ENCODE peak calls at places on chromosomes 4 and X, in seven cellular contexts. One of them, this sample, is unnamed.

GRCh38 chrX:23228950-23229448 is 105.7 kb upstream of the PTCHD1 start:
- DNase-seq in amygdala: no peak
- DNase-seq in ACHN: peak
- DNase-seq in gastrocnemius medialis: no peak
- DNase-seq in stimulated activated CD4-positive, alpha-beta T cell treated with anti-CD3 and anti-CD28 coated beads, Interleukin-4, amount 100 ng/mL, for 48 hours: no peak
- DNase-seq in osteocyte: no peak
- DNase-seq in nephron progenitor cell: no peak
- DNase-seq in this sample: no peak

GRCh38 chr4:137644201-137644600 is 111.9 kb upstream of the PCDH18 start:
- DNase-seq in amygdala: no peak
- DNase-seq in ACHN: no peak
- DNase-seq in gastrocnemius medialis: no peak
- DNase-seq in stimulated activated CD4-positive, alpha-beta T cell treated with anti-CD3 and anti-CD28 coated beads, Interleukin-4, amount 100 ng/mL, for 48 hours: no peak
- DNase-seq in osteocyte: no peak
- DNase-seq in nephron progenitor cell: no peak
- DNase-seq in this sample: no peak

GRCh38 chr4:171353535-171353934 is 459.7 kb upstream of the GALNTL6 start:
- DNase-seq in amygdala: no peak
- DNase-seq in ACHN: no peak
- DNase-seq in gastrocnemius medialis: no peak
- DNase-seq in stimulated activated CD4-positive, alpha-beta T cell treated with anti-CD3 and anti-CD28 coated beads, Interleukin-4, amount 100 ng/mL, for 48 hours: no peak
- DNase-seq in osteocyte: no peak
- DNase-seq in nephron progenitor cell: no peak
- DNase-seq in this sample: no peak

GRCh38 chrX:46185923-46186810 is 359.1 kb downstream of the ZNF674 start:
- DNase-seq in amygdala: no peak
- DNase-seq in ACHN: no peak
- DNase-seq in gastrocnemius medialis: no peak
- DNase-seq in stimulated activated CD4-positive, alpha-beta T cell treated with anti-CD3 and anti-CD28 coated beads, Interleukin-4, amount 100 ng/mL, for 48 hours: no peak
- DNase-seq in osteocyte: no peak
- DNase-seq in nephron progenitor cell: no peak
- DNase-seq in this sample: no peak

GRCh38 chr4:6381571-6382123 is 90.8 kb downstream of the PPP2R2C start:
- DNase-seq in amygdala: no peak
- DNase-seq in ACHN: no peak
- DNase-seq in gastrocnemius medialis: no peak
- DNase-seq in stimulated activated CD4-positive, alpha-beta T cell treated with anti-CD3 and anti-CD28 coated beads, Interleukin-4, amount 100 ng/mL, for 48 hours: no peak
- DNase-seq in osteocyte: no peak
- DNase-seq in nephron progenitor cell: no peak
- DNase-seq in this sample: no peak

GRCh38 chr4:76292730-76293129 is 13.8 kb upstream of the STBD1 start:
- DNase-seq in amygdala: no peak
- DNase-seq in ACHN: no peak
- DNase-seq in gastrocnemius medialis: no peak
- DNase-seq in stimulated activated CD4-positive, alpha-beta T cell treated with anti-CD3 and anti-CD28 coated beads, Interleukin-4, amount 100 ng/mL, for 48 hours: no peak
- DNase-seq in osteocyte: no peak
- DNase-seq in nephron progenitor cell: no peak
- DNase-seq in this sample: no peak

GRCh38 chrX:71871367-71871766 is 39.3 kb upstream of the NHSL2 start:
- DNase-seq in amygdala: no peak
- DNase-seq in ACHN: no peak
- DNase-seq in gastrocnemius medialis: no peak
- DNase-seq in stimulated activated CD4-positive, alpha-beta T cell treated with anti-CD3 and anti-CD28 coated beads, Interleukin-4, amount 100 ng/mL, for 48 hours: no peak
- DNase-seq in osteocyte: no peak
- DNase-seq in nephron progenitor cell: no peak
- DNase-seq in this sample: no peak

GRCh38 chrX:27815209-27815608 is 7.4 kb downstream of the MAGEB10 start:
- DNase-seq in amygdala: no peak
- DNase-seq in ACHN: no peak
- DNase-seq in gastrocnemius medialis: no peak
- DNase-seq in stimulated activated CD4-positive, alpha-beta T cell treated with anti-CD3 and anti-CD28 coated beads, Interleukin-4, amount 100 ng/mL, for 48 hours: no peak
- DNase-seq in osteocyte: no peak
- DNase-seq in nephron progenitor cell: no peak
- DNase-seq in this sample: no peak

GRCh38 chr4:109993116-109993515 is 80.4 kb downstream of the EGF start:
- DNase-seq in amygdala: no peak
- DNase-seq in ACHN: no peak
- DNase-seq in gastrocnemius medialis: no peak
- DNase-seq in stimulated activated CD4-positive, alpha-beta T cell treated with anti-CD3 and anti-CD28 coated beads, Interleukin-4, amount 100 ng/mL, for 48 hours: no peak
- DNase-seq in osteocyte: no peak
- DNase-seq in nephron progenitor cell: no peak
- DNase-seq in this sample: no peak

GRCh38 chr4:89800012-89800516 is 36.9 kb downstream of the SNCA start:
- DNase-seq in amygdala: no peak
- DNase-seq in ACHN: no peak
- DNase-seq in gastrocnemius medialis: no peak
- DNase-seq in stimulated activated CD4-positive, alpha-beta T cell treated with anti-CD3 and anti-CD28 coated beads, Interleukin-4, amount 100 ng/mL, for 48 hours: no peak
- DNase-seq in osteocyte: no peak
- DNase-seq in nephron progenitor cell: no peak
- DNase-seq in this sample: peak

GRCh38 chr4:21795091-21795490 is 153.5 kb downstream of the KCNIP4 start:
- DNase-seq in amygdala: no peak
- DNase-seq in ACHN: no peak
- DNase-seq in gastrocnemius medialis: no peak
- DNase-seq in stimulated activated CD4-positive, alpha-beta T cell treated with anti-CD3 and anti-CD28 coated beads, Interleukin-4, amount 100 ng/mL, for 48 hours: no peak
- DNase-seq in osteocyte: no peak
- DNase-seq in nephron progenitor cell: no peak
- DNase-seq in this sample: no peak

GRCh38 chr4:102627831-102628523 is 126.8 kb downstream of the NFKB1 start:
- DNase-seq in amygdala: no peak
- DNase-seq in ACHN: peak
- DNase-seq in gastrocnemius medialis: no peak
- DNase-seq in stimulated activated CD4-positive, alpha-beta T cell treated with anti-CD3 and anti-CD28 coated beads, Interleukin-4, amount 100 ng/mL, for 48 hours: no peak
- DNase-seq in osteocyte: no peak
- DNase-seq in nephron progenitor cell: no peak
- DNase-seq in this sample: no peak

GRCh38 chr4:149781150-149781549 is 34.5 kb downstream of the IQCM start:
- DNase-seq in amygdala: no peak
- DNase-seq in ACHN: no peak
- DNase-seq in gastrocnemius medialis: no peak
- DNase-seq in stimulated activated CD4-positive, alpha-beta T cell treated with anti-CD3 and anti-CD28 coated beads, Interleukin-4, amount 100 ng/mL, for 48 hours: no peak
- DNase-seq in osteocyte: no peak
- DNase-seq in nephron progenitor cell: no peak
- DNase-seq in this sample: no peak

GRCh38 chr4:133389029-133389428 is 239.9 kb downstream of the PCDH10 start:
- DNase-seq in amygdala: no peak
- DNase-seq in ACHN: no peak
- DNase-seq in gastrocnemius medialis: no peak
- DNase-seq in stimulated activated CD4-positive, alpha-beta T cell treated with anti-CD3 and anti-CD28 coated beads, Interleukin-4, amount 100 ng/mL, for 48 hours: no peak
- DNase-seq in osteocyte: no peak
- DNase-seq in nephron progenitor cell: no peak
- DNase-seq in this sample: no peak

GRCh38 chr4:5998333-5998936 is 19.8 kb downstream of the C4orf50 start:
- DNase-seq in amygdala: peak
- DNase-seq in ACHN: peak
- DNase-seq in gastrocnemius medialis: no peak
- DNase-seq in stimulated activated CD4-positive, alpha-beta T cell treated with anti-CD3 and anti-CD28 coated beads, Interleukin-4, amount 100 ng/mL, for 48 hours: peak
- DNase-seq in osteocyte: no peak
- DNase-seq in nephron progenitor cell: peak
- DNase-seq in this sample: peak

GRCh38 chrX:103774070-103774642 is 2.5 kb upstream of the PLP1 start:
- DNase-seq in amygdala: peak
- DNase-seq in ACHN: peak
- DNase-seq in gastrocnemius medialis: no peak
- DNase-seq in stimulated activated CD4-positive, alpha-beta T cell treated with anti-CD3 and anti-CD28 coated beads, Interleukin-4, amount 100 ng/mL, for 48 hours: no peak
- DNase-seq in osteocyte: no peak
- DNase-seq in nephron progenitor cell: no peak
- DNase-seq in this sample: no peak

GRCh38 chr4:137655286-137655685 is 123.0 kb upstream of the PCDH18 start:
- DNase-seq in amygdala: no peak
- DNase-seq in ACHN: no peak
- DNase-seq in gastrocnemius medialis: no peak
- DNase-seq in stimulated activated CD4-positive, alpha-beta T cell treated with anti-CD3 and anti-CD28 coated beads, Interleukin-4, amount 100 ng/mL, for 48 hours: no peak
- DNase-seq in osteocyte: no peak
- DNase-seq in nephron progenitor cell: no peak
- DNase-seq in this sample: no peak

GRCh38 chr4:159541143-159541542 is 438.3 kb downstream of the RAPGEF2 start:
- DNase-seq in amygdala: no peak
- DNase-seq in ACHN: no peak
- DNase-seq in gastrocnemius medialis: no peak
- DNase-seq in stimulated activated CD4-positive, alpha-beta T cell treated with anti-CD3 and anti-CD28 coated beads, Interleukin-4, amount 100 ng/mL, for 48 hours: no peak
- DNase-seq in osteocyte: no peak
- DNase-seq in nephron progenitor cell: no peak
- DNase-seq in this sample: no peak

This sample was measured in HAP-1.